ENCODE peak calls at places on chromosomes 7 and 10, in nine cellular contexts. P is HepG2, M is right lobe of liver, E is gastrocnemius medialis, Z is esophagus squamous epithelium, W is Peyer's patch, R is HCT116, S is adrenal gland, V is IMR-90. L is an unnamed sample.

GRCh38 chr7:150897502-150898474 is 45.5 kb downstream of the AOC1 start:
- DNase-seq in P (no peak), M (peak; percentile 43), E (no peak), Z (no peak), W (peak; percentile 69), R (no peak), S (no peak), V (no peak), L (no peak)

GRCh38 chr10:47438857-47439474 is 44.9 kb downstream of the ANXA8 start:
- DNase-seq in P (peak; percentile 67), M (no peak), E (no peak), Z (no peak), W (peak; percentile 74), R (peak; percentile 62), S (no peak), V (peak; percentile 74), L (peak; percentile 31)

GRCh38 chr10:80382989-80383388 is 25.4 kb upstream of the PRXL2A start:
- DNase-seq in P (peak; percentile 40), M (no peak), E (no peak), Z (no peak), W (peak; percentile 62), R (peak; percentile 49), S (no peak), V (peak; percentile 11), L (no peak)

GRCh38 chr10:16779375-16779774 is 37.8 kb downstream of the RSU1 start:
- DNase-seq in P (no peak), M (no peak), E (no peak), Z (no peak), W (no peak), R (no peak), S (no peak), V (no peak), L (no peak)

GRCh38 chr7:44131173-44132009 is 8.0 kb upstream of the POLD2 start:
- DNase-seq in P (peak; percentile 96), M (peak; percentile 85), E (no peak), Z (no peak), W (no peak), R (no peak), S (no peak), V (no peak), L (no peak)

GRCh38 chr10:48457949-48458661 is 146.8 kb downstream of the ARHGAP22 start:
- DNase-seq in P (no peak), M (no peak), E (no peak), Z (no peak), W (peak; percentile 28), R (no peak), S (no peak), V (no peak), L (peak; percentile 56)

GRCh38 chr10:127427926-127428325 is 121.2 kb upstream of the NPS start:
- DNase-seq in P (no peak), M (no peak), E (no peak), Z (no peak), W (no peak), R (no peak), S (no peak), V (no peak), L (no peak)

GRCh38 chr10:4354382-4354812 is 471.6 kb upstream of the AKR1E2 start:
- DNase-seq in P (no peak), M (no peak), E (no peak), Z (no peak), W (no peak), R (peak; percentile 88), S (no peak), V (peak; percentile 36), L (no peak)

GRCh38 chr7:97871659-97872024 is 566 bp downstream of the ASNS start:
- DNase-seq in P (no peak), M (no peak), E (no peak), Z (no peak), W (no peak), R (no peak), S (no peak), V (no peak), L (no peak)

GRCh38 chr7:67455508-67455907 is 458.9 kb downstream of the TYW1 start:
- DNase-seq in P (no peak), M (no peak), E (no peak), Z (no peak), W (no peak), R (no peak), S (no peak), V (no peak), L (no peak)

GRCh38 chr7:31874631-31875374 is 187.8 kb downstream of the PPP1R17 start:
- DNase-seq in P (no peak), M (no peak), E (no peak), Z (no peak), W (no peak), R (no peak), S (no peak), V (no peak), L (no peak)
- H3K27ac ChIP-seq in P (no peak overlapping the region), M (no peak overlapping the region), E (no peak overlapping the region), Z (no peak overlapping the region), W (no peak overlapping the region), R (no peak overlapping the region), S (peak overlapping the region; percentile 61), V (no peak overlapping the region), L (peak overlapping the region; percentile 30)

GRCh38 chr10:119461380-119461779 is 81.1 kb downstream of the RGS10 start:
- DNase-seq in P (no peak), M (no peak), E (no peak), Z (no peak), W (no peak), R (peak; percentile 78), S (no peak), V (no peak), L (no peak)

GRCh38 chr10:119461923-119462322 is 80.6 kb downstream of the RGS10 start:
- DNase-seq in P (no peak), M (no peak), E (no peak), Z (no peak), W (no peak), R (no peak), S (no peak), V (no peak), L (no peak)

GRCh38 chr10:119462773-119463172 is 79.7 kb downstream of the RGS10 start:
- DNase-seq in P (peak; percentile 27), M (no peak), E (no peak), Z (no peak), W (no peak), R (no peak), S (no peak), V (no peak), L (no peak)

GRCh38 chr10:119459681-119460340 is 82.7 kb downstream of the RGS10 start:
- DNase-seq in P (no peak), M (no peak), E (no peak), Z (no peak), W (no peak), R (no peak), S (no peak), V (no peak), L (no peak)

DNA sequence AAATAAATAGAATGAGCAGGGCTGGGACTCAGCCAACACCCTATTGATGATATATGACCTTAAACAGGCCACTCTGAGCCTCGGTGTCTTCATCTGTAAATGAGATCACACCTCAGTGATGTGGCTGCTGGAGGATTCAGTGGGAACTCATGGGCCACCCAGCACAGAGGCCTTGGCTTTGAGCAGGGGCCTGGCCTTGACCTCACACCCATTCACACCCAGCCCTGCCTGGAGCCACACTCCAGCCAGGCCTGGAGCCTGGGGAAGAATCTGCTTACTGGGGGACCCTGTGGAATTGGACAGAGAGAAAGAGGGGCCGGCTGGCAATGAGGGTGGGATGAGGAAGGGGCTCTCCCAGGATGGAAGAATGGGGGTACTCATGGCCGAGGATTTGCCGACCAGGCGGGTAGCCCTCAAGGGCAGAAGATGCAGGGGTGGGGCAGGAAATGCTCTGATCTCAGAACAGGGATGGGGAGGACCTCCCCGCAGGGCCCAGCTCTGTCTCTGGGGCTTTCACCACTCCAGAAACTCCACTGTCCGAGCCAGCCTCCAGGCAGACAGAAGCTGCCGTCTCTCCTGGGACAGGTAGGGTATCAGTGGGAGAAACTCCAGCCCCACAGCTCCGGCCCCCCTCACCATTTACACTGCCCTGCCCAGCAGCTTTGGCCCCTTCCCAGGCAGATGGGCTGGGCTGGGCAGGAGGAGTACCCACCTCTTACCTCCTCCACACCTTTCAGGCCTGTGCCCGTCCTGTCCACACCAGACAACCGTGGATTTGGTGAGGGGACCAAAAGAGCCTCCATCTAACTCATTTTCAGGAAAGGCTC is 81.9 kb downstream of the RGS10 start:
- DNase-seq in P (no peak), M (no peak), E (no peak), Z (no peak), W (no peak), R (no peak), S (no peak), V (no peak), L (no peak)
- TF ChIP-seq POLR2A in P (no peak), M (no peak), E (no peak), Z (no peak), W (no peak), R (no peak), S (no peak), V (no peak), L (no peak)

DNA sequence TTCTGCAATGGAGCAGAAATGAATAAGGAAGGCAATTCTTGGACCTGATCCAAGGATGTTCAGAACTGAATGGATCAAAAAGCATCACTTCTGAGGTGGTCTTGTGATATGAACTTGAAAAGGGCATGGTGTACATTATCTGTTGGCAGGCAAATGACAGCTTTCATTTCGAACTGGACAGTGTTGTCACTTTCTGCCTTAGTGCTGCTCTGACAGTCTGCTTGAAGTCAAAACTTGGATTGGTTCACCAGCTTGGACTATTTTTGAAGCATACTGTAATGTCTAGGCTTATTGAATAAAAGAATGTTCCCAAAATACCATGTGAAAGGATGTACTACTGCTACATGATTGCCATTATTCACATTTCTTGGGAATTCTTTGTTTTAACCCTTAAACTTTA is 52.1 kb downstream of the VCL start:
- DNase-seq in P (no peak), M (no peak), E (no peak), Z (no peak), W (no peak), R (no peak), S (no peak), V (no peak), L (no peak)
- H3K27ac ChIP-seq in P (no peak overlapping the region), M (no peak overlapping the region), E (peak overlapping the region; percentile 97), Z (no peak overlapping the region), W (no peak overlapping the region), R (no peak overlapping the region), S (no peak overlapping the region), V (peak overlapping the region; percentile 48), L (no peak overlapping the region)

GRCh38 chr7:130940326-130940725 is 206.3 kb upstream of the KLF14 start:
- DNase-seq in P (no peak), M (no peak), E (no peak), Z (no peak), W (no peak), R (no peak), S (no peak), V (no peak), L (no peak)

GRCh38 chr7:130942211-130942964 is 208.4 kb upstream of the KLF14 start:
- DNase-seq in P (peak; percentile 70), M (peak; percentile 74), E (peak; percentile 92), Z (no peak), W (peak; percentile 89), R (no peak), S (peak; percentile 51), V (peak; percentile 86), L (no peak)

GRCh38 chr7:130943336-130943901 is 209.4 kb upstream of the KLF14 start:
- DNase-seq in P (no peak), M (no peak), E (no peak), Z (no peak), W (no peak), R (no peak), S (no peak), V (peak; percentile 97), L (no peak)

GRCh38 chr7:130940907-130941306 is 206.9 kb upstream of the KLF14 start:
- DNase-seq in P (no peak), M (no peak), E (no peak), Z (no peak), W (no peak), R (no peak), S (no peak), V (no peak), L (peak; percentile 54)

GRCh38 chr7:130941322-130942210 is 207.6 kb upstream of the KLF14 start:
- DNase-seq in P (peak; percentile 75), M (peak; percentile 90), E (peak; percentile 87), Z (no peak), W (peak; percentile 84), R (no peak), S (peak; percentile 70), V (peak; percentile 84), L (peak; percentile 83)
- TF ChIP-seq POLR2A in P (peak; percentile 69), M (peak; percentile 69), E (peak; percentile 90), Z (no peak), W (peak; percentile 36), R (no peak), S (peak; percentile 73), V (peak; percentile 60), L (no peak)

L was measured in spleen.